ENCODE peak calls at places on chromosomes 6 and 20, in ten cellular contexts. A, P, D, G, F, V, X, Q, N and T are unnamed samples.

GRCh38 chr20:40687384-40688128 is 1.5 kb downstream of the MAFB start:
- DNase-seq in A (no peak), P (no peak), D (no peak), G (no peak), F (peak), V (no peak), X (no peak), Q (peak), N (peak), T (no peak)

GRCh38 chr6:34295721-34296120 is 46.9 kb upstream of the SMIM29 start:
- DNase-seq in A (no peak), P (no peak), D (no peak), G (no peak), F (no peak), V (no peak), X (peak), Q (no peak), N (no peak), T (no peak)

GRCh38 chr20:50929299-50930138 is 1.7 kb downstream of the ADNP start:
- DNase-seq in A (no peak), P (peak), D (peak), G (peak), F (peak), V (peak), X (peak), Q (peak), N (peak), T (peak)

GRCh38 chr20:49727894-49728885 is 14.5 kb upstream of the B4GALT5 start:
- DNase-seq in A (no peak), P (no peak), D (no peak), G (no peak), F (no peak), V (no peak), X (no peak), Q (no peak), N (no peak), T (no peak)

GRCh38 chr6:169162249-169162967 is 91.2 kb downstream of the THBS2 start:
- DNase-seq in A (no peak), P (no peak), D (no peak), G (no peak), F (no peak), V (no peak), X (no peak), Q (peak), N (no peak), T (no peak)

GRCh38 chr6:140929121-140929520 is 1203.6 kb upstream of the GJE1 start:
- DNase-seq in A (no peak), P (no peak), D (no peak), G (no peak), F (no peak), V (no peak), X (no peak), Q (no peak), N (no peak), T (no peak)

GRCh38 chr20:3987296-3987695 is 28.1 kb downstream of the RNF24 start:
- DNase-seq in A (no peak), P (no peak), D (no peak), G (peak), F (no peak), V (no peak), X (no peak), Q (no peak), N (no peak), T (no peak)

GRCh38 chr6:157323924-157324276 is 581 bp upstream of the TMEM242 start:
- DNase-seq in A (no peak), P (peak), D (no peak), G (peak), F (peak), V (peak), X (peak), Q (peak), N (peak), T (peak)

GRCh38 chr6:15234068-15234758 is 11.7 kb upstream of the JARID2 start:
- DNase-seq in A (no peak), P (no peak), D (no peak), G (no peak), F (no peak), V (no peak), X (no peak), Q (no peak), N (no peak), T (no peak)

GRCh38 chr20:48483667-48484066 is 344.1 kb downstream of the PREX1 start:
- DNase-seq in A (no peak), P (no peak), D (no peak), G (no peak), F (no peak), V (no peak), X (no peak), Q (no peak), N (no peak), T (no peak)

GRCh38 chr20:59258103-59258705 is 42.2 kb upstream of the EDN3 start:
- DNase-seq in A (no peak), P (no peak), D (no peak), G (no peak), F (no peak), V (no peak), X (no peak), Q (no peak), N (no peak), T (no peak)

GRCh38 chr20:63432577-63433061 is 39.8 kb downstream of the KCNQ2 start:
- DNase-seq in A (no peak), P (no peak), D (no peak), G (no peak), F (no peak), V (no peak), X (no peak), Q (no peak), N (no peak), T (no peak)

GRCh38 chr6:152948150-152948768 is 34.6 kb downstream of the FBXO5 start:
- DNase-seq in A (no peak), P (no peak), D (peak), G (peak), F (no peak), V (no peak), X (peak), Q (no peak), N (peak), T (peak)

GRCh38 chr20:37640600-37641561 is 52.9 kb upstream of the CTNNBL1 start:
- DNase-seq in A (no peak), P (no peak), D (peak), G (no peak), F (no peak), V (no peak), X (no peak), Q (no peak), N (peak), T (no peak)

GRCh38 chr6:106025655-106026054 is 60.5 kb upstream of the PRDM1 start:
- DNase-seq in A (no peak), P (no peak), D (no peak), G (no peak), F (no peak), V (no peak), X (no peak), Q (no peak), N (peak), T (no peak)

GRCh38 chr6:77457720-77458349 is 5.5 kb downstream of the HTR1B start:
- DNase-seq in A (no peak), P (peak), D (peak), G (peak), F (peak), V (no peak), X (peak), Q (peak), N (peak), T (peak)

GRCh38 chr6:85464260-85464644 is 14.4 kb downstream of the NT5E start:
- DNase-seq in A (no peak), P (no peak), D (no peak), G (peak), F (no peak), V (peak), X (peak), Q (no peak), N (peak), T (no peak)

GRCh38 chr20:32521780-32522524 is 63.2 kb downstream of the NOL4L start:
- DNase-seq in A (peak), P (peak), D (peak), G (peak), F (peak), V (peak), X (peak), Q (peak), N (peak), T (peak)

GRCh38 chr6:169881398-169881797 is 130.0 kb downstream of the ERMARD start:
- DNase-seq in A (no peak), P (no peak), D (no peak), G (no peak), F (no peak), V (no peak), X (no peak), Q (peak), N (no peak), T (no peak)

GRCh38 chr6:44041461-44042260 is 85.6 kb downstream of the MRPL14 start:
- DNase-seq in A (no peak), P (no peak), D (no peak), G (peak), F (no peak), V (no peak), X (peak), Q (no peak), N (peak), T (no peak)

GRCh38 chr20:2124632-2125131 is 23.1 kb downstream of the STK35 start:
- DNase-seq in A (no peak), P (no peak), D (no peak), G (no peak), F (no peak), V (no peak), X (no peak), Q (no peak), N (no peak), T (no peak)